ENCODE peak calls at places on chromosomes 7 and 10, in ten cellular contexts. N is T-cell; I is GM20000; L is activated effector memory CD4-positive, alpha-beta T cell treated with Interleukin-2 at 50 U/mL for 16 hours; T is CMK; E is left colon; U is adrenal gland; F is activated CD4-positive, CD25-positive, alpha-beta regulatory T cell; X is NCI-H774; Q is HuH-7.5. R is an unnamed sample.

GRCh38 chr10:125727436-125727835 is 7.9 kb downstream of the EDRF1 start:
- DNase-seq in F (no peak), N (no peak), U (no peak), I (no peak), T (no peak), L (no peak), X (no peak), Q (no peak), E (no peak), R (no peak)

GRCh38 chr7:17301491-17302101 is 3.1 kb downstream of the AHR start:
- DNase-seq in T (no peak), I (no peak), X (no peak), E (no peak), U (peak), N (peak), F (peak), L (no peak), Q (no peak), R (no peak)

GRCh38 chr10:132208489-132209050 is 21.8 kb downstream of the DPYSL4 start:
- DNase-seq in I (no peak), T (no peak), L (no peak), X (no peak), U (no peak), E (no peak), F (no peak), Q (no peak), N (no peak), R (no peak)

GRCh38 chr7:113289140-113289740 is 170.9 kb upstream of the SMIM30 start:
- DNase-seq in X (no peak), N (no peak), U (no peak), Q (peak), F (no peak), I (peak), T (no peak), E (no peak), L (no peak), R (no peak)

GRCh38 chr7:24907311-24907886 is 72.6 kb downstream of the OSBPL3 start:
- DNase-seq in U (no peak), I (no peak), N (no peak), X (no peak), F (no peak), T (no peak), Q (no peak), E (no peak), L (no peak), R (no peak)

GRCh38 chr10:98460837-98461499 is 14.2 kb upstream of the HPS1 start:
- DNase-seq in T (peak), E (peak), F (no peak), U (peak), I (no peak), L (no peak), X (no peak), N (no peak), Q (peak), R (no peak)

GRCh38 chr10:71999360-72000072 is 35.3 kb downstream of the CHST3 start:
- DNase-seq in Q (no peak), I (no peak), U (peak), X (no peak), L (no peak), F (no peak), N (no peak), E (peak), T (no peak), R (peak)

GRCh38 chr10:130242483-130242882 is 106.3 kb downstream of the GLRX3 start:
- DNase-seq in T (no peak), E (no peak), N (no peak), L (no peak), F (no peak), X (no peak), I (no peak), U (peak), Q (no peak), R (peak)

GRCh38 chr10:119680668-119681070 is 29.5 kb downstream of the BAG3 start:
- DNase-seq in U (no peak), Q (no peak), N (no peak), T (no peak), E (no peak), X (no peak), I (no peak), L (no peak), F (no peak), R (no peak)

R was measured in osteocyte.